ENCODE peak calls at places on chromosomes 2 and 18, in nine cellular contexts. F, K, Q, H, Y, B, J, O and E are unnamed samples.

GRCh38 chr2:194739217-194739616 is 917.8 kb upstream of the SLC39A10 start:
- DNase-seq in J (no peak), Q (no peak), H (no peak), Y (no peak), B (no peak), F (no peak), O (no peak), K (no peak), E (no peak)

GRCh38 chr2:95077521-95077807 is 44.1 kb downstream of the MRPS5 start:
- DNase-seq in H (no peak), B (no peak), O (no peak), J (peak; percentile 40), F (no peak), K (no peak), Y (no peak), Q (no peak), E (no peak)

GRCh38 chr18:34624551-34624950 is 85.5 kb upstream of the DTNA start:
- DNase-seq in K (no peak), H (no peak), O (no peak), J (peak; percentile 90), B (peak; percentile 21), F (no peak), Q (no peak), Y (no peak), E (no peak)

GRCh38 chr2:21411796-21412195 is 288.0 kb downstream of the TDRD15 start:
- DNase-seq in J (no peak), O (no peak), B (no peak), K (no peak), Q (no peak), H (no peak), Y (no peak), F (no peak), E (no peak)

GRCh38 chr2:186197955-186198354 is 288.1 kb upstream of the ZC3H15 start:
- DNase-seq in H (no peak), O (no peak), J (no peak), Y (no peak), K (no peak), Q (no peak), F (no peak), B (no peak), E (no peak)

GRCh38 chr2:47005687-47006086 is 90.1 kb upstream of the MCFD2 start:
- DNase-seq in J (no peak), Y (no peak), B (no peak), O (no peak), K (no peak), F (no peak), Q (no peak), H (no peak), E (no peak)

GRCh38 chr2:97889156-97889555 is 106.6 kb downstream of the TMEM131 start:
- DNase-seq in J (no peak), K (no peak), H (no peak), F (no peak), Y (no peak), Q (no peak), O (no peak), B (no peak), E (no peak)

GRCh38 chr2:16264491-16264890 is 324.1 kb downstream of the MYCN start:
- DNase-seq in K (no peak), B (no peak), Q (no peak), Y (no peak), O (no peak), F (no peak), J (no peak), H (no peak), E (no peak)

GRCh38 chr18:48623468-48624220 is 84.8 kb downstream of the CTIF start:
- DNase-seq in F (no peak), H (no peak), K (peak; percentile 60), O (no peak), B (no peak), Y (peak; percentile 86), Q (no peak), J (peak; percentile 89), E (no peak)

GRCh38 chr2:64609229-64609994 is 44.3 kb downstream of the SERTAD2 start:
- DNase-seq in F (peak; percentile 44), K (no peak), J (peak; percentile 67), B (no peak), O (no peak), Y (no peak), H (no peak), Q (peak; percentile 77), E (peak; percentile 69)

GRCh38 chr2:26462511-26463251 is 15.2 kb downstream of the OTOF start:
- DNase-seq in K (peak; percentile 29), H (no peak), Y (peak; percentile 63), J (peak; percentile 90), O (no peak), F (peak; percentile 32), Q (no peak), B (no peak), E (no peak)

GRCh38 chr2:186780701-186781316 is 68.2 kb downstream of the ZSWIM2 start:
- DNase-seq in B (peak; percentile 5), F (peak; percentile 28), K (no peak), H (no peak), J (peak; percentile 89), Q (no peak), Y (no peak), O (no peak), E (no peak)

GRCh38 chr18:49561377-49562193 is at the start of gene LIPG:
- DNase-seq in K (no peak), B (peak; percentile 71), Q (no peak), J (peak; percentile 95), O (no peak), Y (peak; percentile 50), F (no peak), H (no peak), E (peak; percentile 64)

GRCh38 chr2:113877651-113878594 is 12.0 kb upstream of the ACTR3 start:
- DNase-seq in Y (peak; percentile 44), Q (no peak), F (no peak), J (no peak), H (no peak), K (no peak), B (no peak), O (no peak), E (no peak)

GRCh38 chr2:227033471-227034148 is 130.4 kb downstream of the COL4A4 start:
- DNase-seq in B (peak; percentile 17), F (peak; percentile 0), Q (peak; percentile 79), K (peak; percentile 21), Y (peak; percentile 56), J (peak; percentile 80), O (no peak), H (no peak), E (no peak)

GRCh38 chr2:67445652-67446268 is 48.6 kb downstream of the ETAA1 start:
- DNase-seq in B (no peak), O (no peak), F (no peak), Y (no peak), J (no peak), K (no peak), Q (no peak), H (no peak), E (no peak)

GRCh38 chr18:13165636-13166423 is 52.7 kb upstream of the LDLRAD4 start:
- DNase-seq in Q (no peak), H (no peak), B (no peak), K (no peak), J (peak; percentile 70), F (no peak), Y (no peak), O (no peak), E (no peak)

GRCh38 chr2:10584843-10585475 is 104.8 kb downstream of the NOL10 start:
- DNase-seq in Y (peak; percentile 89), H (no peak), O (no peak), K (peak; percentile 81), B (peak; percentile 80), F (no peak), J (peak; percentile 84), Q (no peak), E (no peak)

GRCh38 chr18:13223341-13224148 is 5.0 kb downstream of the LDLRAD4 start:
- DNase-seq in B (no peak), K (no peak), J (no peak), H (no peak), O (no peak), F (no peak), Y (no peak), Q (no peak), E (no peak)

GRCh38 chr2:54979645-54980044 is 70.6 kb downstream of the RTN4 start:
- DNase-seq in K (no peak), F (no peak), H (no peak), Q (no peak), B (no peak), O (no peak), Y (no peak), J (peak; percentile 65), E (no peak)

GRCh38 chr2:238868616-238869292 is 20.9 kb downstream of the TWIST2 start:
- DNase-seq in H (no peak), J (no peak), O (no peak), Q (peak; percentile 95), F (no peak), Y (peak; percentile 81), B (no peak), K (peak; percentile 83), E (peak; percentile 74)

GRCh38 chr2:120825370-120826259 is 89.9 kb downstream of the GLI2 start:
- DNase-seq in F (no peak), Y (peak; percentile 85), O (no peak), Q (peak; percentile 90), J (peak; percentile 67), H (no peak), B (peak; percentile 80), K (no peak), E (peak; percentile 87)

GRCh38 chr2:64853894-64854293 is 135.3 kb upstream of the SLC1A4 start:
- DNase-seq in J (no peak), O (no peak), Y (no peak), Q (no peak), F (no peak), K (no peak), H (no peak), B (no peak), E (no peak)

GRCh38 chr18:24942144-24942543 is 409.8 kb downstream of the ZNF521 start:
- DNase-seq in J (no peak), Y (no peak), F (no peak), O (no peak), Q (no peak), K (no peak), B (no peak), H (no peak), E (no peak)

GRCh38 chr18:21550510-21550970 is 50.0 kb downstream of the ESCO1 start:
- DNase-seq in Y (no peak), H (no peak), O (no peak), F (no peak), B (no peak), Q (no peak), K (no peak), J (no peak), E (no peak)

GRCh38 chr2:95024306-95024880 is 1.1 kb upstream of the MAL start:
- DNase-seq in K (no peak), H (no peak), O (no peak), F (no peak), Y (no peak), Q (no peak), B (no peak), J (no peak), E (no peak)

GRCh38 chr2:137155351-137156104 is 390.2 kb downstream of the THSD7B start:
- DNase-seq in H (no peak), Q (no peak), J (no peak), F (no peak), O (no peak), K (no peak), Y (peak; percentile 19), B (no peak), E (no peak)

GRCh38 chr18:31716362-31716761 is 32.0 kb upstream of the B4GALT6 start:
- DNase-seq in B (no peak), O (no peak), Q (no peak), F (no peak), K (no peak), H (no peak), J (no peak), Y (no peak), E (no peak)

GRCh38 chr2:19540739-19541503 is 182.5 kb upstream of the OSR1 start:
- DNase-seq in Y (peak; percentile 89), F (no peak), B (peak; percentile 75), Q (no peak), O (no peak), J (no peak), K (peak; percentile 88), H (no peak), E (no peak)

GRCh38 chr2:136394136-136395060 is 276.4 kb upstream of the CXCR4 start:
- DNase-seq in O (no peak), Y (no peak), H (no peak), K (no peak), F (no peak), B (no peak), Q (no peak), J (no peak), E (no peak)

GRCh38 chr2:75596784-75597183 is 36.0 kb upstream of the EVA1A start:
- DNase-seq in K (no peak), B (no peak), O (no peak), J (no peak), Q (no peak), H (no peak), Y (no peak), F (no peak), E (no peak)